ENCODE peak calls at places on chromosomes 5 and 9, in nine cellular contexts. J is cardiac fibroblast, I is NB4, E is AG04450, H is stomach, O is A673, N is PC-9, P is WTC11, R is mesothelial cell of epicardium. B is an unnamed sample.

GRCh38 chr9:121207371-121207940 is 5.8 kb upstream of the RAB14 start:
- DNase-seq in O (no peak), H (no peak), E (no peak), R (no peak), N (no peak), I (no peak), J (no peak), P (no peak), B (no peak)

GRCh38 chr5:147748590-147748989 is 33.9 kb downstream of the JAKMIP2 start:
- DNase-seq in P (no peak), E (no peak), I (no peak), N (no peak), O (no peak), H (no peak), R (no peak), J (no peak), B (no peak)

GRCh38 chr5:153358315-153358976 is 132.0 kb upstream of the GRIA1 start:
- DNase-seq in J (no peak), H (no peak), R (no peak), I (no peak), O (no peak), P (no peak), N (no peak), E (no peak), B (no peak)

GRCh38 chr9:3956081-3956701 is 343.7 kb downstream of the GLIS3 start:
- DNase-seq in O (no peak), N (no peak), E (no peak), H (no peak), J (peak), I (no peak), P (no peak), R (no peak), B (no peak)

GRCh38 chr5:61023131-61023530 is 78.1 kb downstream of the NDUFAF2 start:
- DNase-seq in H (no peak), O (no peak), R (no peak), P (no peak), N (no peak), I (no peak), J (peak), E (no peak), B (no peak)

GRCh38 chr5:135235551-135236100 is 163.4 kb downstream of the MACROH2A1 start:
- DNase-seq in N (no peak), E (no peak), H (no peak), P (no peak), R (no peak), J (no peak), O (no peak), I (no peak), B (no peak)

GRCh38 chr9:69946800-69947437 is 96.7 kb upstream of the MAMDC2 start:
- DNase-seq in E (peak), H (no peak), O (no peak), P (no peak), J (peak), R (no peak), N (peak), I (peak), B (no peak)

GRCh38 chr5:1521671-1522600 is 1.8 kb downstream of the LPCAT1 start:
- DNase-seq in H (peak), R (peak), P (peak), I (peak), O (peak), N (peak), J (peak), E (peak), B (peak)

GRCh38 chr9:122059214-122059978 is 33.7 kb downstream of the TTLL11 start:
- DNase-seq in H (no peak), J (no peak), N (no peak), P (no peak), R (no peak), E (no peak), I (no peak), O (no peak), B (no peak)

GRCh38 chr5:77560677-77561263 is 68.7 kb upstream of the WDR41 start:
- DNase-seq in P (no peak), O (peak), E (peak), R (no peak), H (no peak), J (peak), N (peak), I (peak), B (no peak)

GRCh38 chr5:321233-321725 is at the start of gene AHRR:
- DNase-seq in R (peak), I (peak), O (peak), H (peak), N (no peak), E (no peak), J (peak), P (peak), B (peak)

GRCh38 chr5:138979684-138980275 is 104.6 kb upstream of the LRRTM2 start:
- DNase-seq in E (no peak), N (no peak), R (peak), I (peak), H (no peak), O (no peak), J (no peak), P (no peak), B (no peak)

GRCh38 chr9:5428172-5428571 is 9.6 kb downstream of the PLGRKT start:
- DNase-seq in E (no peak), R (no peak), H (no peak), O (no peak), N (no peak), I (no peak), P (no peak), J (no peak), B (no peak)

GRCh38 chr9:68733021-68733405 is 28.0 kb downstream of the PIP5K1B start:
- DNase-seq in R (no peak), N (no peak), I (no peak), E (no peak), J (no peak), P (no peak), O (no peak), H (no peak), B (no peak)

GRCh38 chr9:110886832-110887231 is 151.4 kb downstream of the LPAR1 start:
- DNase-seq in J (peak), H (no peak), O (no peak), E (no peak), P (no peak), I (no peak), R (no peak), N (no peak), B (no peak)

GRCh38 chr9:29150606-29151005 is 1577.3 kb upstream of the C9orf72 start:
- DNase-seq in J (peak), P (no peak), H (no peak), I (no peak), R (no peak), E (no peak), N (no peak), O (no peak), B (no peak)

GRCh38 chr5:170479484-170479883 is 24.3 kb upstream of the KCNIP1 start:
- DNase-seq in E (no peak), O (peak), J (no peak), P (no peak), H (no peak), I (no peak), N (no peak), R (no peak), B (no peak)

DNA sequence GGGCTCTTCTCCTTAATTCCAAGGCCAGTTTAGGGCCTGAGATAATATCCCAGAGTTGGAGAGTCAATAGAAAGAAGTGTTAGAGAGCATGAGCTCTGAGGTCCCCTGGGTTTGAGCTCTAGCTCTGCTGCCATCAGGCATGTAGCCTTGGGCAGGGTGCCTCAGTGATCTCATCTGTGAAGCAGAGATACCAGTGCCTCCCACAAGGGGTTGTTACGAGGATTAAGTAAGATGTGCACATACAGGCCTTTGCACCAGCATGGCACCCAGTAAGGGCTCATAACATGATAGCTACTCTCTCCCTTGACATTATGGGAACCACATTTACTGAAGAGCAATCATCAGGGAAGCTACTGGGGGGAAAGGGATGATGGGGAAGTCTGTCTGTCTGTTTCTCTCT is 265.7 kb downstream of the HSPA4 start:
- DNase-seq in J (no peak), R (no peak), N (no peak), H (no peak), P (no peak), O (no peak), I (peak), E (no peak), B (no peak)
- TF ChIP-seq CTCF in J (no peak), R (no peak), N (no peak), H (no peak), P (no peak), O (no peak), I (no peak), E (no peak), B (no peak)

DNA sequence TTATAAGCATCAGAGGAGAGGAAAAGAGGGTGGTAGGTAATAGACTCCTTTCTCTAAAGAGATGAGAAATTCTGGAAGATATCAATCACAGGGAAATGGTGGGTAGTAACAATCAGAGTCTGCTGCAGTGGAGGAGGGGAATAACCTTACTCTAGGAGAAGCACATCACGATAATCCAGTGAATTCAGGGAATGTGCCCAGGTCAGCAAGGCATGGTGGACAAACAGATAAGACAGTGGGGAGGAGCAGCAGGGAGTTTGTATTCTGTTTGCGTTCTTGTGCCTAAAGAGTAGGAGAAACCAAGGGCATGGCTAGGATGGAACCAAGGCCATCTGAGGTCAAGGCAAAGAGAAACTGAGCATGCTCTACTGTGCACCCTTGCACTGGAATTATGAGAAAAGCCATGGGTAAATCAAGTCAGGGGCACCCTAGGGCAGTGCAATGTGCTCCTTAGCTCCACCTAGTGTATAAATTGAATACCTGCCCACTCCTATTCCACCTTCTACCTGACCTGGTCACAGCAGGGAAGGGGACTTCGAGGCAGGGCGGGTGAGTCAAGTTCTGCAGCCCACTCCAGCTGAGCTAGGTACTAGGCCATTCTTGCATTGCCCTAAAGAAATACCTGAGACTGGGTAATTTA is 31.6 kb downstream of the RETREG1 start:
- DNase-seq in R (no peak), N (no peak), O (no peak), I (no peak), H (no peak), P (no peak), E (no peak), J (no peak), B (no peak)
- TF ChIP-seq CTCF in R (no peak), N (peak), O (peak), I (peak), H (no peak), P (peak), E (peak), J (peak), B (peak)

DNA sequence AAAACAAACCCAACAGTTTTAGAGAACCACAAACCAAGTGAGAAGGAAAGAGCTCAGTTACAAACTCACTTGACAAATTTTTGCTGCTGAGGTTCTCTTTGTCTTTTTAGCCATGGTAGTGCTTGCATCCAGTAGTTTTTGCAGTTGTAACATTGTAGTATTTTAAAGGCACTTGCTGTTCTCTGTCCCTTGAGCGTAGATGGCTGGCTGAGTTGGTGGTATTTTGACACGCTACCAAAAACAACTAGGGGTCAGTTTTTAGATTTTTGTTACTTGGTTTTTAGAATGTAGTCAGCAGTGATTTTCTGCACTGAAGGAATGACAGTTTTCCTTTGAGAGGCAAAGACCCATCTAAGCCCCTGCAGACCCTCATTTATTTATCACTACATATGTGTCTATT is 58.0 kb downstream of the TLE4 start:
- DNase-seq in P (no peak), H (no peak), J (no peak), I (no peak), O (no peak), E (no peak), R (no peak), N (no peak), B (no peak)
- TF ChIP-seq CTCF in P (no peak), H (no peak), J (no peak), I (no peak), O (no peak), E (no peak), R (no peak), N (no peak), B (no peak)

GRCh38 chr9:22308177-22308576 is 138.4 kb upstream of the DMRTA1 start:
- DNase-seq in N (no peak), P (no peak), J (no peak), R (no peak), E (no peak), O (no peak), I (no peak), H (no peak), B (no peak)
- TF ChIP-seq CTCF in N (no peak), P (no peak), J (no peak), R (no peak), E (no peak), O (no peak), I (no peak), H (no peak), B (peak)

GRCh38 chr5:38463634-38464521 is 92.6 kb downstream of the LIFR start:
- DNase-seq in R (no peak), E (peak), H (no peak), N (no peak), O (peak), P (no peak), I (no peak), J (peak), B (no peak)

GRCh38 chr5:38466444-38467189 is 89.8 kb downstream of the LIFR start:
- DNase-seq in E (no peak), J (peak), O (no peak), N (no peak), H (peak), I (no peak), R (no peak), P (no peak), B (no peak)

GRCh38 chr5:38465702-38466443 is 90.6 kb downstream of the LIFR start:
- DNase-seq in P (no peak), O (no peak), N (no peak), I (no peak), H (no peak), J (no peak), E (no peak), R (no peak), B (no peak)

GRCh38 chr5:38462972-38463633 is 93.3 kb downstream of the LIFR start:
- DNase-seq in N (no peak), H (no peak), I (no peak), O (no peak), R (no peak), E (no peak), J (peak), P (no peak), B (no peak)

DNA sequence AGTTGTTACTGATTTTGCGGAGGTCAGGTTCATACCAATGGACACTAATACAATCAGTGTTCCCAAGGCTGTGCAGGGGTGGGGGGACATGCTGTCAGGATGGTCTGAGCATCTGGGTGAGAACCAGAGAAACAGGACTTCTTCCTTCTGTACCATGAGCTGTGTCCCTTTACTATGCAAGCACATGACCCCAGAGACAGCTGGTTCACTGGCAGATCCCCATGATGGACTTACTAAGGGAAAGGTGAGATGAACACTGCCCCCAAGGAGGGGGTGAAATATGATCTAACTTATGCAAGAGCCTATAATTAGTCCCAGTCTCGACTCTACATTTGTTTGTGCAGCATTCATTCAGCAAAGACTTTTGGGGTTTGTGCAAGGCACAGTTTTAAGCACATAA is 91.4 kb downstream of the LIFR start:
- DNase-seq in P (no peak), N (no peak), R (no peak), H (no peak), E (no peak), I (no peak), O (no peak), J (peak), B (no peak)
- TF ChIP-seq CTCF in P (no peak), N (no peak), R (no peak), H (no peak), E (no peak), I (no peak), O (no peak), J (no peak), B (no peak)

GRCh38 chr5:105877592-105877991 is 1793.1 kb downstream of the EFNA5 start:
- DNase-seq in J (no peak), O (no peak), E (no peak), H (no peak), P (no peak), I (no peak), R (no peak), N (no peak), B (no peak)
- TF ChIP-seq CTCF in J (peak), O (peak), E (peak), H (no peak), P (no peak), I (no peak), R (no peak), N (no peak), B (peak)

GRCh38 chr5:90161399-90161798 is 248.2 kb downstream of the CETN3 start:
- DNase-seq in O (peak), E (no peak), J (peak), R (no peak), H (peak), N (no peak), I (peak), P (peak), B (no peak)
- TF ChIP-seq CTCF in O (peak), E (peak), J (peak), R (no peak), H (no peak), N (no peak), I (no peak), P (peak), B (peak)

GRCh38 chr5:145887976-145888574 is 15.3 kb upstream of the GRXCR2 start:
- DNase-seq in H (peak), N (peak), J (peak), O (peak), P (peak), I (peak), R (no peak), E (no peak), B (no peak)
- TF ChIP-seq CTCF in H (no peak), N (peak), J (peak), O (peak), P (no peak), I (peak), R (peak), E (peak), B (peak)

GRCh38 chr5:64594601-64595518 is 89.0 kb downstream of the RGS7BP start:
- DNase-seq in J (peak), N (no peak), E (no peak), H (no peak), I (peak), R (no peak), O (peak), P (peak), B (no peak)
- TF ChIP-seq CTCF in J (peak), N (peak), E (peak), H (no peak), I (no peak), R (no peak), O (peak), P (no peak), B (no peak)

GRCh38 chr5:132315529-132316067 is 21.4 kb downstream of the SLC22A4 start:
- DNase-seq in J (no peak), O (no peak), N (no peak), R (no peak), P (no peak), E (no peak), H (no peak), I (no peak), B (no peak)
- TF ChIP-seq CTCF in J (no peak), O (no peak), N (no peak), R (no peak), P (no peak), E (no peak), H (no peak), I (no peak), B (no peak)

B was measured in osteocyte.